ENCODE peak calls at places on chromosomes 16 and 17, in six cellular contexts. One of them, this sample, is unnamed.

GRCh38 chr17:64174686-64175456 is 44.9 kb upstream of the ERN1 start:
- DNase-seq in HepG2: no peak
- DNase-seq in GM12878: no peak
- DNase-seq in GM12891: no peak
- DNase-seq in H1: no peak
- DNase-seq in K562: no peak
- DNase-seq in this sample: no peak

GRCh38 chr17:28720247-28720996 is 637 bp downstream of the RPL23A start:
- DNase-seq in HepG2: no peak
- DNase-seq in GM12878: no peak
- DNase-seq in GM12891: no peak
- DNase-seq in H1: no peak
- DNase-seq in K562: no peak
- DNase-seq in this sample: no peak

GRCh38 chr17:22507823-22508222 is 815.5 kb downstream of the KCNJ18 start:
- DNase-seq in HepG2: peak
- DNase-seq in GM12878: no peak
- DNase-seq in GM12891: no peak
- DNase-seq in H1: no peak
- DNase-seq in K562: peak
- DNase-seq in this sample: no peak

GRCh38 chr17:18230288-18231141 is 5.1 kb downstream of the LLGL1 start:
- DNase-seq in HepG2: no peak
- DNase-seq in GM12878: no peak
- DNase-seq in GM12891: no peak
- DNase-seq in H1: no peak
- DNase-seq in K562: no peak
- DNase-seq in this sample: no peak

GRCh38 chr16:74738134-74738541 is 36.5 kb downstream of the FA2H start:
- DNase-seq in HepG2: no peak
- DNase-seq in GM12878: no peak
- DNase-seq in GM12891: no peak
- DNase-seq in H1: no peak
- DNase-seq in K562: peak
- DNase-seq in this sample: no peak

GRCh38 chr16:57091200-57091989 is 988 bp upstream of the CPNE2 start:
- DNase-seq in HepG2: peak
- DNase-seq in GM12878: no peak
- DNase-seq in GM12891: no peak
- DNase-seq in H1: peak
- DNase-seq in K562: no peak
- DNase-seq in this sample: no peak

GRCh38 chr17:36972186-36972686 is 23.5 kb downstream of the AATF start:
- DNase-seq in HepG2: no peak
- DNase-seq in GM12878: no peak
- DNase-seq in GM12891: no peak
- DNase-seq in H1: no peak
- DNase-seq in K562: no peak
- DNase-seq in this sample: no peak

GRCh38 chr17:30095507-30096244 is 20.9 kb upstream of the NSRP1 start:
- DNase-seq in HepG2: peak
- DNase-seq in GM12878: peak
- DNase-seq in GM12891: no peak
- DNase-seq in H1: no peak
- DNase-seq in K562: peak
- DNase-seq in this sample: no peak

GRCh38 chr17:17060930-17061329 is 18.7 kb downstream of the MPRIP start:
- DNase-seq in HepG2: no peak
- DNase-seq in GM12878: no peak
- DNase-seq in GM12891: no peak
- DNase-seq in H1: no peak
- DNase-seq in K562: no peak
- DNase-seq in this sample: no peak

GRCh38 chr17:79212150-79213087 is 137.8 kb downstream of the ENGASE start:
- DNase-seq in HepG2: no peak
- DNase-seq in GM12878: no peak
- DNase-seq in GM12891: no peak
- DNase-seq in H1: no peak
- DNase-seq in K562: no peak
- DNase-seq in this sample: no peak

DNA sequence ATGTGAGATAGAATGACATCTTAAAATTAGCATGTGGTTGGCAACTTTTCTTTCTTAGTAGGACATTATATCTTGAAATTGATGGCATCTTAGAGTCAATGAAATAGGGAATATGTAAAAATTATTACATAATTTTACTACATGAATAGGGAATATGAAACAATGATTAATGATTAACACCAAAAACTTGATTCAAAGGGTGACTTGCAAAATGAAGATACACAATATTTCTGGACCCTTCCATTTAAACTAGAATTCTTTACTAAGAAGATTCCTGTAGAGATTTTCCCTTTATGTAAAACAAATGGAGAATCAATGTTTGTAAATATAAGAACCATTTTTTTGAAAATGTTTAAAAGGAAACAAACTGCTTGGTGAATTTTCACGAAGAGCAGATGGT is 3.4 kb downstream of the MRTFB start:
- DNase-seq in HepG2: no peak
- DNase-seq in GM12878: no peak
- DNase-seq in GM12891: no peak
- DNase-seq in H1: no peak
- DNase-seq in K562: no peak
- DNase-seq in this sample: no peak
- TF ChIP-seq POLR2AphosphoS5 in HepG2: no peak
- TF ChIP-seq POLR2AphosphoS5 in GM12878: no peak
- TF ChIP-seq POLR2AphosphoS5 in GM12891: no peak
- TF ChIP-seq POLR2AphosphoS5 in H1: no peak
- TF ChIP-seq POLR2AphosphoS5 in K562: no peak
- TF ChIP-seq POLR2AphosphoS5 in this sample: no peak

GRCh38 chr17:50346313-50347086 is 574 bp downstream of the XYLT2 start:
- DNase-seq in HepG2: no peak
- DNase-seq in GM12878: no peak
- DNase-seq in GM12891: peak
- DNase-seq in H1: no peak
- DNase-seq in K562: peak
- DNase-seq in this sample: peak

GRCh38 chr17:50344712-50345380 is 1.1 kb upstream of the XYLT2 start:
- DNase-seq in HepG2: no peak
- DNase-seq in GM12878: no peak
- DNase-seq in GM12891: no peak
- DNase-seq in H1: no peak
- DNase-seq in K562: no peak
- DNase-seq in this sample: no peak

GRCh38 chr17:50347894-50348291 is 2.0 kb downstream of the XYLT2 start:
- DNase-seq in HepG2: no peak
- DNase-seq in GM12878: no peak
- DNase-seq in GM12891: no peak
- DNase-seq in H1: no peak
- DNase-seq in K562: no peak
- DNase-seq in this sample: no peak

GRCh38 chr17:50347087-50347893 is 1.4 kb downstream of the XYLT2 start:
- DNase-seq in HepG2: no peak
- DNase-seq in GM12878: no peak
- DNase-seq in GM12891: no peak
- DNase-seq in H1: no peak
- DNase-seq in K562: no peak
- DNase-seq in this sample: no peak

DNA sequence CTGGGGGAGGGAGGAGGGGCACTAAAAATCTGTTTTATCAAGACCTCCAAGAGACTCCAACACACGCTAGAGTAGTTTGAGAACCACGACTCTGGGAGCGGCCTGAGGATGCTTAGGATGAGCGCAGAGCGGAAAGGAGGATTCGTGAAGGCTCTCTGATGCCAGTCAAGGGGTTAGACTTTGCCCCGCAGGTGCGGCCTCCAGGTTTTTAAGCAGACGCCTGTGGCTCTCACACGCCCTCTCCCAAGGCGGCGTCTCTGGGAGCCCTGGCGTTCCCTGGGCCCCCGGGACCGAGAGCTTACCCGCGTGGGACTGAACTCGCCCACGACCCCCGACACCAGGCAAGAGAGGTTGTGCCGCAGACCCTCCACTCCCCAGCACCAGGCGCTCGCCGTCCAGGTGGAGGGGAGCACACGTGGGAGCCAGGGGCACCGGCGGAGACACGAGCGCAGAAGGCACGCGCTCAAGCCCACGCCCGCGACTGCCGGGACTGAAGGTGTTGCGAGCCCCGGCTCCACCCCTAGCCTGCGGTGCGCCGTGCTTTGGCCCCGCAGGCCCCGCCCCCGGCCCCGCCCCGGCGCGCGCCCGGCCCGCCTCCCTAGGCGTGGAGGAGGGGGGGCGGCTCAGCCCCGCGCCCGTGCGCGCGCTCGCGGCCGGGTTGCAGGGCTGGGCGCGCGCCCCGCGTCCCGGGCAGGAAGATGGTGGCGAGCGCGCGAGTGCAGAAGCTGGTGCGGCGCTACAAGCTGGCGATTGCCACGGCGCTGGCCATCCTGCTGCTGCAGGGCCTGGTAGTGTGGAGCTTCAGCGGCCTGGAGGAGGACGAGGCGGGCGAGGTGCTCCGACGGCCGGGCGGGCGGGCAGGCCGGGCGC is at the start of gene XYLT2:
- DNase-seq in HepG2: peak
- DNase-seq in GM12878: no peak
- DNase-seq in GM12891: peak
- DNase-seq in H1: no peak
- DNase-seq in K562: peak
- DNase-seq in this sample: peak
- TF ChIP-seq POLR2A in HepG2: peak
- TF ChIP-seq POLR2A in GM12878: peak
- TF ChIP-seq POLR2A in GM12891: peak
- TF ChIP-seq POLR2A in H1: peak
- TF ChIP-seq POLR2A in K562: peak
- TF ChIP-seq POLR2A in this sample: peak

GRCh38 chr17:54435966-54436365 is 464.7 kb upstream of the TOM1L1 start:
- DNase-seq in HepG2: no peak
- DNase-seq in GM12878: no peak
- DNase-seq in GM12891: no peak
- DNase-seq in H1: no peak
- DNase-seq in K562: no peak
- DNase-seq in this sample: no peak

DNA sequence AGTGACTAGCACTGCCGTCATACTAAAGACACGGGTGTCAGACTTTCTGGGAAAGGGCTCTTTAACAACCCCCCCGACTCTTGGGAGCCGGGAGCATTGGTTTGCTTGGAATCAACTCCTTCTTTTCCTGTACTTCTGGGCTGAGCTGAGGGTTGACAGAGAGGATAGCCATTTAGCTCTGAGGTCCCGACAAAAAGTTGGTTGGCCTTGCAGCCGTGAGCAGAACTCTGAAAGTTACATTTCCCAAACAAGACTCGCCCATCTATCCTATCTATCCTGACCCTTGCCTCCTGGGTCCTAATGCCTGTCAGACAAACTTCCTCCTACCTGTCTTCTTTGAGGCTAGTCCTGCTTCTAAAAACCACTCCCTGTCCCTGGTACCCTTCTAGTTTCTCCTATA is 460.8 kb upstream of the TOM1L1 start:
- DNase-seq in HepG2: no peak
- DNase-seq in GM12878: no peak
- DNase-seq in GM12891: no peak
- DNase-seq in H1: no peak
- DNase-seq in K562: no peak
- DNase-seq in this sample: no peak
- TF ChIP-seq TAF1 in HepG2: no peak
- TF ChIP-seq TAF1 in GM12878: no peak
- TF ChIP-seq TAF1 in GM12891: no peak
- TF ChIP-seq TAF1 in H1: no peak
- TF ChIP-seq TAF1 in K562: no peak
- TF ChIP-seq TAF1 in this sample: no peak

GRCh38 chr16:84823484-84823883 is 3.7 kb downstream of the CRISPLD2 start:
- DNase-seq in HepG2: no peak
- DNase-seq in GM12878: no peak
- DNase-seq in GM12891: no peak
- DNase-seq in H1: no peak
- DNase-seq in K562: no peak
- DNase-seq in this sample: no peak
- TF ChIP-seq POLR2AphosphoS5 in HepG2: no peak
- TF ChIP-seq POLR2AphosphoS5 in GM12878: no peak
- TF ChIP-seq POLR2AphosphoS5 in GM12891: no peak
- TF ChIP-seq POLR2AphosphoS5 in H1: no peak
- TF ChIP-seq POLR2AphosphoS5 in K562: no peak
- TF ChIP-seq POLR2AphosphoS5 in this sample: no peak

GRCh38 chr17:47649972-47650524 is 329 bp downstream of the KPNB1 start:
- DNase-seq in HepG2: no peak
- DNase-seq in GM12878: no peak
- DNase-seq in GM12891: peak
- DNase-seq in H1: no peak
- DNase-seq in K562: no peak
- DNase-seq in this sample: peak
- TF ChIP-seq POLR2A in HepG2: peak
- TF ChIP-seq POLR2A in GM12878: peak
- TF ChIP-seq POLR2A in GM12891: peak
- TF ChIP-seq POLR2A in H1: no peak
- TF ChIP-seq POLR2A in K562: peak
- TF ChIP-seq POLR2A in this sample: peak

DNA sequence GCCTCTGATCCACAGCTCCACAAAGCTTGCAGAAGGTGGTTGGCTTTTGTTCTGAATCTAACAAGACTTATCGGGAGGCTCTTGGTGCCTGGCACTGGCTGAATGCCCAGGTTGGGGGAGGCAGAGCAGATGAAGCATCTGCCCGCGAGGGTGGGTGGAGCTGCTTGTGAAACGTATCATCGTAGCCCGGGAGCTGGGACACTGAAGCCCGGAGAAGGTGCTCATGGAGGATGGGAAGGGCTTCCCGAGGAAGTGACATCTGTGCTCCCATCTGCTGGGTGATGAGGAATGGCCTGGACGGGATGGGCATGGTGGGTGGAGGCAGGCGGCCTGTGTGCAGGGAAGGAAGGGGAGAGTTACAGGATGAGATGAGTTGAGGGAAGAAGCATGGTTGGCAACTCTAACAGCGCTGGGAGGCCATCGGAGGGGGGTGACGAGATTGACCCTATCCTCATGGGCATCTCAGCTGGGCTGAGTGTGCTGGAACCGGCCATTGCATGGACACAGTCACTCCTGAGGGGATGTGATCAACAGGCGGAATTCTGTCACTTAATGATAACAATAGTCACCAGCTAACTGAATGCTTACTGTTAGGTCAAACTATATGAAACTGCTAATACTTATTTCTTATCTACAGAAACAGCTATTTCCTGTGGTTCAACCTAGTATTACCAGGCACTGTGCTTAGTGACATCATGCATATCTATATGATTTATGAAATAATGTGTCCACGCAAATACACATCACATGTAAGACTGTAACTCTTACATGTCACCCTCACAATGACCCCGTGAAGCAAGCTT is 102.7 kb downstream of the ABCC6 start:
- DNase-seq in HepG2: no peak
- DNase-seq in GM12878: no peak
- DNase-seq in GM12891: no peak
- DNase-seq in H1: no peak
- DNase-seq in K562: peak
- DNase-seq in this sample: no peak
- TF ChIP-seq TAF1 in HepG2: no peak
- TF ChIP-seq TAF1 in GM12878: no peak
- TF ChIP-seq TAF1 in GM12891: no peak
- TF ChIP-seq TAF1 in H1: no peak
- TF ChIP-seq TAF1 in K562: no peak
- TF ChIP-seq TAF1 in this sample: no peak